ENCODE peak calls at places on chromosomes 4 and X, in ten cellular contexts. W is ovary, O is tibial artery, X is kidney, M is lower lobe of right lung, A is neural crest cell, N is HFF-Myc, I is glutamatergic neuron, Z is thoracic aorta, J is K562. H is an unnamed sample.

GRCh38 chrX:135432881-135433521 is 11.3 kb downstream of the SMIM10L2A start:
- DNase-seq in W (no peak), O (no peak), X (peak), M (no peak), A (no peak), N (no peak), I (no peak), Z (no peak), J (no peak), H (no peak)

GRCh38 chrX:153731117-153731844 is 6.6 kb downstream of the ABCD1 start:
- DNase-seq in W (no peak), O (no peak), X (no peak), M (no peak), A (no peak), N (no peak), I (no peak), Z (no peak), J (no peak), H (no peak)

GRCh38 chr4:8547108-8547911 is 32.9 kb upstream of the GPR78 start:
- DNase-seq in W (no peak), O (no peak), X (peak), M (no peak), A (no peak), N (no peak), I (no peak), Z (no peak), J (peak), H (peak)

GRCh38 chr4:31194823-31195222 is 474.7 kb downstream of the PCDH7 start:
- DNase-seq in W (no peak), O (no peak), X (no peak), M (no peak), A (no peak), N (no peak), I (no peak), Z (no peak), J (no peak), H (no peak)

GRCh38 chrX:124230573-124231300 is 101.7 kb upstream of the TEX13D start:
- DNase-seq in W (no peak), O (no peak), X (no peak), M (no peak), A (no peak), N (no peak), I (no peak), Z (no peak), J (no peak), H (no peak)

GRCh38 chrX:87702795-87703194 is 185.2 kb downstream of the KLHL4 start:
- DNase-seq in W (no peak), O (no peak), X (no peak), M (no peak), A (no peak), N (no peak), I (no peak), Z (no peak), J (no peak), H (no peak)

GRCh38 chrX:17164936-17165335 is 210.1 kb upstream of the NHS start:
- DNase-seq in W (no peak), O (no peak), X (no peak), M (no peak), A (no peak), N (no peak), I (no peak), Z (no peak), J (no peak), H (no peak)

GRCh38 chrX:17638731-17639130 is 98.6 kb upstream of the SCML1 start:
- DNase-seq in W (no peak), O (no peak), X (no peak), M (no peak), A (no peak), N (no peak), I (no peak), Z (no peak), J (no peak), H (no peak)

GRCh38 chr4:66741081-66741480 is 804.2 kb downstream of the CENPC start:
- DNase-seq in W (no peak), O (no peak), X (no peak), M (no peak), A (no peak), N (no peak), I (no peak), Z (no peak), J (no peak), H (no peak)

GRCh38 chrX:77597090-77597489 is 149.9 kb downstream of the FGF16 start:
- DNase-seq in W (no peak), O (no peak), X (no peak), M (no peak), A (no peak), N (no peak), I (no peak), Z (no peak), J (peak), H (no peak)

GRCh38 chrX:132968282-132968681 is 9.9 kb upstream of the HS6ST2 start:
- DNase-seq in W (no peak), O (no peak), X (no peak), M (no peak), A (no peak), N (no peak), I (no peak), Z (no peak), J (no peak), H (no peak)

GRCh38 chr4:143302526-143302925 is 34.1 kb upstream of the GAB1 start:
- DNase-seq in W (no peak), O (no peak), X (no peak), M (no peak), A (no peak), N (no peak), I (no peak), Z (no peak), J (no peak), H (no peak)

GRCh38 chr4:160283081-160283480 is 1180.2 kb downstream of the RAPGEF2 start:
- DNase-seq in W (no peak), O (no peak), X (no peak), M (no peak), A (no peak), N (no peak), I (no peak), Z (no peak), J (no peak), H (no peak)
- TF ChIP-seq CTCF in W (no peak), O (no peak), X (no peak), M (no peak), A (no peak), N (no peak), I (no peak), Z (no peak), J (no peak), H (no peak)

DNA sequence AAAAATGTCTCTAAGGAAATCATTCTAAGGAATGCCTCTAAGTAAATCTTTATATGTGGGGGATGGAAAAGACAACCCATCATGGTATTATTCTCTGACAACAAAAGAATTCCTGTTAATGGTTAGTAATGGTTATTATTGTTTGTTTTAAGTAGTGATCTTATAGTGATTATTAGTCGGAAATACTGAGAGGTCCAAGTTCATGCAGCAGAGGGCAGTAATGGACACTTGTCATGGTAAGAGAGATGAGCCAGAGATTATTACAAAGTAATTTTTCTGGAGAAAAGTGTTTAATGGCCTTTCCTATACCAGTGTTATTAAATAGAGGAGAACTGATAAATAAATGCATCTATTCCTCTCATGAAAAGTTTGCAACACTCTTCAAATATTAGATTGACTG is 8.1 kb upstream of the DKK2 start:
- DNase-seq in W (no peak), O (no peak), X (no peak), M (no peak), A (no peak), N (no peak), I (no peak), Z (no peak), J (no peak), H (peak)
- TF ChIP-seq CTCF in W (no peak), O (no peak), X (no peak), M (no peak), A (peak), N (peak), I (peak), Z (no peak), J (no peak), H (peak)

GRCh38 chr4:931194-931959 is 739 bp downstream of the GAK start:
- DNase-seq in W (no peak), O (no peak), X (peak), M (no peak), A (no peak), N (no peak), I (no peak), Z (no peak), J (no peak), H (no peak)

GRCh38 chr4:930827-931193 is 1.3 kb downstream of the GAK start:
- DNase-seq in W (no peak), O (no peak), X (peak), M (no peak), A (no peak), N (no peak), I (no peak), Z (no peak), J (no peak), H (no peak)

GRCh38 chr4:929970-930625 is 2.0 kb downstream of the GAK start:
- DNase-seq in W (no peak), O (no peak), X (no peak), M (no peak), A (no peak), N (no peak), I (no peak), Z (no peak), J (no peak), H (no peak)

GRCh38 chr4:931960-932712 is at the start of the genes GAK and TMEM175:
- DNase-seq in W (peak), O (peak), X (peak), M (peak), A (peak), N (peak), I (peak), Z (peak), J (peak), H (peak)

GRCh38 chr4:932713-933070 is 432 bp downstream of the TMEM175 start:
- DNase-seq in W (no peak), O (no peak), X (peak), M (no peak), A (no peak), N (no peak), I (peak), Z (no peak), J (no peak), H (peak)
- TF ChIP-seq CTCF in W (no peak), O (no peak), X (no peak), M (no peak), A (peak), N (no peak), I (no peak), Z (peak), J (peak), H (no peak)

GRCh38 chr4:165343353-165344191 is 16.1 kb downstream of the MSMO1 start:
- DNase-seq in W (no peak), O (no peak), X (no peak), M (no peak), A (no peak), N (no peak), I (no peak), Z (no peak), J (no peak), H (no peak)
- TF ChIP-seq CTCF in W (no peak), O (no peak), X (peak), M (peak), A (peak), N (peak), I (no peak), Z (peak), J (peak), H (no peak)

GRCh38 chrX:129658429-129658828 is 3.7 kb upstream of the APLN start:
- DNase-seq in W (no peak), O (no peak), X (no peak), M (no peak), A (no peak), N (no peak), I (no peak), Z (no peak), J (no peak), H (no peak)

GRCh38 chrX:129653985-129654651 is 638 bp downstream of the APLN start:
- DNase-seq in W (peak), O (no peak), X (peak), M (no peak), A (peak), N (no peak), I (no peak), Z (no peak), J (no peak), H (no peak)

GRCh38 chrX:129653181-129653984 is 1.4 kb downstream of the APLN start:
- DNase-seq in W (no peak), O (no peak), X (no peak), M (no peak), A (no peak), N (no peak), I (no peak), Z (no peak), J (no peak), H (no peak)

GRCh38 chrX:129654652-129655546 is at the start of gene APLN:
- DNase-seq in W (peak), O (peak), X (peak), M (peak), A (no peak), N (no peak), I (peak), Z (no peak), J (peak), H (peak)

GRCh38 chrX:129655547-129656248 is 942 bp upstream of the APLN start:
- DNase-seq in W (no peak), O (no peak), X (no peak), M (no peak), A (no peak), N (no peak), I (no peak), Z (no peak), J (no peak), H (no peak)
- TF ChIP-seq CTCF in W (no peak), O (no peak), X (no peak), M (no peak), A (no peak), N (no peak), I (no peak), Z (no peak), J (no peak), H (no peak)

GRCh38 chr4:39046243-39046642 is 14.0 kb upstream of the TMEM156 start:
- DNase-seq in W (no peak), O (no peak), X (no peak), M (peak), A (no peak), N (no peak), I (no peak), Z (no peak), J (no peak), H (no peak)

GRCh38 chr4:39043697-39044363 is 11.6 kb upstream of the TMEM156 start:
- DNase-seq in W (no peak), O (no peak), X (no peak), M (no peak), A (no peak), N (no peak), I (no peak), Z (no peak), J (no peak), H (peak)

GRCh38 chr4:39044364-39044946 is 12.2 kb upstream of the TMEM156 start:
- DNase-seq in W (peak), O (peak), X (peak), M (peak), A (peak), N (peak), I (peak), Z (peak), J (peak), H (peak)

GRCh38 chr4:39045791-39046221 is 13.6 kb upstream of the TMEM156 start:
- DNase-seq in W (no peak), O (no peak), X (no peak), M (no peak), A (no peak), N (no peak), I (no peak), Z (no peak), J (no peak), H (no peak)

DNA sequence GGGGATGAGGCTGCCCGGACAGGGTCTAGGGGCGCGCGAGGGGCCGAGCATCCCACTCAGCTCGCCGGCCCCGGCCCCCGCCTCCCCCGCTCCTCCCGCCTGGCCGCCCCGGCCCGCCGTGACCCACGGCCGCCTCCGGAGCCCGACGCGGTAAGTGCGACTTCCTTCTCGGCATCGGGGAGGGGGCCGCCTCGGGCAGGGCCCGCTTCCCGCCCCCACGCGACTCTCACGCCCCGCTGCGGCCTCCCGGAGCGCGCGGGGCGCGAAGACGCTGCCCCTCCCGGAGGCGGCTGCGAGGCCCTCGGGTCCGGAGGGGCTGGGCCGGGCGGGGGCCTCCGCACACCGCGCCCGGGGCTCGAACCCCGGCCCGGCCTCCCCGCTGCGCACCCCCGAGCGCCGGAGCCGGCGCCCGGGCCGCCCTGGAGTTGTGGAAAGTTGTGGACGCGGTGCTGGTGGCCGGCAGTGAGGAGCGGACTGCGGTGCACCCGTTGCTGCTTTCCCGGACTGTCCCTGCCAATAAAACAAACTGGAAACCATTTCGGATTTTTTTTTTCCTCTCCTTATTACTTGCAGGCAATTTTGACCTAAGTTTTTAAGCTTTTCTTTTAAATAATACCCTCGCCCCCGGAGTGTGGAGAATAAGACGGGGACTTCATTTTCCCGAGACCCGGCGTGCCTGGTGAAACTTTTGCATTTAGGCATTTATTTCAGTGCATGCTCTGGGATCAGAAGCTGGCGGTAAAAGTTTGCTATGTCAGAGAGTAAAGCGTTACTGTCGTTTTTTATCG is 12.9 kb upstream of the TMEM156 start:
- DNase-seq in W (peak), O (no peak), X (no peak), M (peak), A (peak), N (no peak), I (peak), Z (no peak), J (peak), H (peak)
- TF ChIP-seq CTCF in W (no peak), O (no peak), X (no peak), M (no peak), A (no peak), N (no peak), I (no peak), Z (no peak), J (no peak), H (no peak)

DNA sequence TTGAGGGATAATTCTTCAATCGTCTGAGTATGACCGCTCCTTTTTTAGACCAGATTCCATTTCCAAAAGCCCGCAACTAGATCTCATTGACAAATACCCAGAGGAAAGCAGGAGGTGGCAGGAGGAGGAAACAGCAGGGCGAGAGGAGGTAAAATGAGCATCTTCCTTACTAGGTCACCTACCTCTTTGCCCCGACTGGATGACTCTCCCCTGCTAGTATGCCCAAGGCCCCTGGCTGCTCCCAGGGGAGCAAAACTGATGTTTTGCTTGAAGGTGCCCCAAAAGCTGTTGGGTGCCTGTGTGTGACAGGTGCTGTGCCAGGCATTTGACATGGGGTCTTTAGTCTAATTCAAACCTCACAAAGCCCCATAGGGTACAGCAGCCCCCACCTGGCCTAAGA is 48.9 kb downstream of the C4orf50 start:
- DNase-seq in W (no peak), O (no peak), X (no peak), M (no peak), A (no peak), N (no peak), I (no peak), Z (no peak), J (no peak), H (no peak)
- TF ChIP-seq CTCF in W (no peak), O (no peak), X (no peak), M (no peak), A (no peak), N (no peak), I (no peak), Z (no peak), J (no peak), H (no peak)

GRCh38 chr4:95541889-95542607 is 6.7 kb downstream of the UNC5C start:
- DNase-seq in W (no peak), O (no peak), X (no peak), M (no peak), A (no peak), N (no peak), I (no peak), Z (no peak), J (no peak), H (no peak)

GRCh38 chr4:95546866-95547707 is 1.7 kb downstream of the UNC5C start:
- DNase-seq in W (no peak), O (no peak), X (peak), M (no peak), A (no peak), N (no peak), I (peak), Z (no peak), J (no peak), H (peak)

GRCh38 chr4:95546236-95546635 is 2.5 kb downstream of the UNC5C start:
- DNase-seq in W (no peak), O (no peak), X (no peak), M (no peak), A (no peak), N (no peak), I (no peak), Z (no peak), J (no peak), H (no peak)

GRCh38 chr4:95545526-95545925 is 3.2 kb downstream of the UNC5C start:
- DNase-seq in W (no peak), O (no peak), X (no peak), M (no peak), A (no peak), N (no peak), I (no peak), Z (no peak), J (no peak), H (no peak)

GRCh38 chr4:95544433-95545103 is 4.2 kb downstream of the UNC5C start:
- DNase-seq in W (no peak), O (no peak), X (no peak), M (no peak), A (no peak), N (no peak), I (no peak), Z (no peak), J (no peak), H (no peak)
- TF ChIP-seq CTCF in W (no peak), O (no peak), X (no peak), M (no peak), A (peak), N (no peak), I (no peak), Z (peak), J (no peak), H (no peak)

GRCh38 chr4:126812076-126812475 is 820.7 kb upstream of the INTU start:
- DNase-seq in W (no peak), O (no peak), X (no peak), M (no peak), A (no peak), N (no peak), I (no peak), Z (no peak), J (no peak), H (no peak)
- TF ChIP-seq CTCF in W (no peak), O (no peak), X (no peak), M (no peak), A (peak), N (no peak), I (no peak), Z (no peak), J (no peak), H (peak)

GRCh38 chr4:47510506-47511143 is 25.6 kb downstream of the ATP10D start:
- DNase-seq in W (no peak), O (no peak), X (no peak), M (no peak), A (no peak), N (no peak), I (no peak), Z (no peak), J (no peak), H (no peak)
- TF ChIP-seq CTCF in W (no peak), O (no peak), X (no peak), M (peak), A (peak), N (no peak), I (no peak), Z (peak), J (no peak), H (peak)

H was measured in endothelial cell.